ENCODE peak calls at places on chromosome 5, in seven cellular contexts. One of them, this sample, is unnamed.
A peak's percentile ranks its signal among the peaks of the same experiment; 100 is the strongest.

GRCh38 chr5:36908544-36909260 is 32.1 kb downstream of the NIPBL start:
- DNase-seq in foreskin keratinocyte: no peak
- DNase-seq in WTC11: no peak
- DNase-seq in omental fat pad: no peak
- DNase-seq in activated CD8-positive, alpha-beta T cell treated with anti-CD3 and anti-CD28 coated beads for 36 hours: no peak
- DNase-seq in GM12865: peak; percentile 21
- DNase-seq in LNCaP clone FGC: no peak
- DNase-seq in this sample: no peak

GRCh38 chr5:77168884-77169254 is 41.6 kb upstream of the PDE8B start:
- DNase-seq in LNCaP clone FGC: peak; percentile 92
- DNase-seq in GM12865: no peak
- DNase-seq in WTC11: no peak
- DNase-seq in foreskin keratinocyte: no peak
- DNase-seq in omental fat pad: no peak
- DNase-seq in activated CD8-positive, alpha-beta T cell treated with anti-CD3 and anti-CD28 coated beads for 36 hours: no peak
- DNase-seq in this sample: no peak

GRCh38 chr5:81949479-81949878 is 22.3 kb upstream of the ATG10 start:
- DNase-seq in foreskin keratinocyte: no peak
- DNase-seq in WTC11: no peak
- DNase-seq in omental fat pad: no peak
- DNase-seq in GM12865: no peak
- DNase-seq in activated CD8-positive, alpha-beta T cell treated with anti-CD3 and anti-CD28 coated beads for 36 hours: no peak
- DNase-seq in LNCaP clone FGC: no peak
- DNase-seq in this sample: no peak

GRCh38 chr5:142012186-142012785 is 541 bp downstream of the GNPDA1 start:
- DNase-seq in LNCaP clone FGC: no peak
- DNase-seq in omental fat pad: no peak
- DNase-seq in foreskin keratinocyte: no peak
- DNase-seq in WTC11: peak; percentile 82
- DNase-seq in GM12865: peak; percentile 45
- DNase-seq in activated CD8-positive, alpha-beta T cell treated with anti-CD3 and anti-CD28 coated beads for 36 hours: peak; percentile 86
- DNase-seq in this sample: no peak

GRCh38 chr5:119358901-119359603 is 3.2 kb downstream of the TNFAIP8 start:
- DNase-seq in activated CD8-positive, alpha-beta T cell treated with anti-CD3 and anti-CD28 coated beads for 36 hours: no peak
- DNase-seq in LNCaP clone FGC: no peak
- DNase-seq in foreskin keratinocyte: no peak
- DNase-seq in omental fat pad: no peak
- DNase-seq in GM12865: no peak
- DNase-seq in WTC11: no peak
- DNase-seq in this sample: no peak

GRCh38 chr5:38765461-38765861 is 80.4 kb upstream of the OSMR start:
- DNase-seq in WTC11: no peak
- DNase-seq in GM12865: no peak
- DNase-seq in foreskin keratinocyte: no peak
- DNase-seq in LNCaP clone FGC: no peak
- DNase-seq in omental fat pad: no peak
- DNase-seq in activated CD8-positive, alpha-beta T cell treated with anti-CD3 and anti-CD28 coated beads for 36 hours: no peak
- DNase-seq in this sample: no peak

GRCh38 chr5:123133438-123134100 is 44.5 kb downstream of the PRDM6 start:
- DNase-seq in omental fat pad: no peak
- DNase-seq in foreskin keratinocyte: no peak
- DNase-seq in LNCaP clone FGC: no peak
- DNase-seq in activated CD8-positive, alpha-beta T cell treated with anti-CD3 and anti-CD28 coated beads for 36 hours: no peak
- DNase-seq in GM12865: no peak
- DNase-seq in WTC11: no peak
- DNase-seq in this sample: no peak

GRCh38 chr5:109945097-109945678 is 255.5 kb downstream of the MAN2A1 start:
- DNase-seq in GM12865: peak; percentile 26
- DNase-seq in omental fat pad: no peak
- DNase-seq in LNCaP clone FGC: no peak
- DNase-seq in activated CD8-positive, alpha-beta T cell treated with anti-CD3 and anti-CD28 coated beads for 36 hours: peak; percentile 35
- DNase-seq in WTC11: no peak
- DNase-seq in foreskin keratinocyte: no peak
- DNase-seq in this sample: no peak

DNA sequence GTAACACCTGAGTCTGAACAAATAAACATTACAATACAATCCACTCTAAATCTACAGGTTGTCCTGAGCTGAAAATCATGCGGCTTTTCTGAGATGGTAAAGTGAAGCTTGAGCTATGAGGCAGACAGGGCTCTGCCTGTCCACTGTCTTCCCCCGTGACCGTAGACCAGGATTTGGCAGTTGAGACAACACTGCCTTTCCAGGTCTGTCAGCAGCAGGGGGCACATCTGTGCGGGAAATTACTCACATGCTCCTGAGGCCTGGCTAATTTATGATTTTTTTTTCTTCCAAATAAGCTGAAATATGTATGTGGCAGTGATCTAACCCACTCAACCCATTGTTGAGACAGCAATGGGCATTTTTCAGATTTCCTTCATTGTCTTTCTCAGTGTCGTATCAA is 307.9 kb downstream of the FBXL7 start:
- DNase-seq in foreskin keratinocyte: no peak
- DNase-seq in LNCaP clone FGC: no peak
- DNase-seq in omental fat pad: no peak
- DNase-seq in GM12865: no peak
- DNase-seq in activated CD8-positive, alpha-beta T cell treated with anti-CD3 and anti-CD28 coated beads for 36 hours: no peak
- DNase-seq in WTC11: peak; percentile 22
- DNase-seq in this sample: no peak
- TF ChIP-seq CTCF in foreskin keratinocyte: peak; percentile 19
- TF ChIP-seq CTCF in LNCaP clone FGC: peak; percentile 21
- TF ChIP-seq CTCF in omental fat pad: no peak
- TF ChIP-seq CTCF in GM12865: no peak
- TF ChIP-seq CTCF in activated CD8-positive, alpha-beta T cell treated with anti-CD3 and anti-CD28 coated beads for 36 hours: no peak
- TF ChIP-seq CTCF in WTC11: no peak
- TF ChIP-seq CTCF in this sample: no peak

GRCh38 chr5:173459225-173459624 is 131.0 kb upstream of the STC2 start:
- DNase-seq in LNCaP clone FGC: no peak
- DNase-seq in omental fat pad: no peak
- DNase-seq in activated CD8-positive, alpha-beta T cell treated with anti-CD3 and anti-CD28 coated beads for 36 hours: no peak
- DNase-seq in WTC11: no peak
- DNase-seq in GM12865: no peak
- DNase-seq in foreskin keratinocyte: no peak
- DNase-seq in this sample: no peak

GRCh38 chr5:173455599-173455957 is 127.4 kb upstream of the STC2 start:
- DNase-seq in activated CD8-positive, alpha-beta T cell treated with anti-CD3 and anti-CD28 coated beads for 36 hours: no peak
- DNase-seq in LNCaP clone FGC: no peak
- DNase-seq in omental fat pad: no peak
- DNase-seq in GM12865: no peak
- DNase-seq in foreskin keratinocyte: no peak
- DNase-seq in WTC11: no peak
- DNase-seq in this sample: no peak

GRCh38 chr5:173458819-173459218 is 130.6 kb upstream of the STC2 start:
- DNase-seq in LNCaP clone FGC: no peak
- DNase-seq in GM12865: no peak
- DNase-seq in WTC11: no peak
- DNase-seq in activated CD8-positive, alpha-beta T cell treated with anti-CD3 and anti-CD28 coated beads for 36 hours: no peak
- DNase-seq in foreskin keratinocyte: no peak
- DNase-seq in omental fat pad: no peak
- DNase-seq in this sample: no peak

GRCh38 chr5:173456751-173457171 is 128.5 kb upstream of the STC2 start:
- DNase-seq in foreskin keratinocyte: no peak
- DNase-seq in activated CD8-positive, alpha-beta T cell treated with anti-CD3 and anti-CD28 coated beads for 36 hours: peak; percentile 7
- DNase-seq in GM12865: peak; percentile 9
- DNase-seq in LNCaP clone FGC: no peak
- DNase-seq in WTC11: no peak
- DNase-seq in omental fat pad: no peak
- DNase-seq in this sample: no peak

GRCh38 chr5:173457482-173457881 is 129.3 kb upstream of the STC2 start:
- DNase-seq in LNCaP clone FGC: no peak
- DNase-seq in foreskin keratinocyte: no peak
- DNase-seq in activated CD8-positive, alpha-beta T cell treated with anti-CD3 and anti-CD28 coated beads for 36 hours: no peak
- DNase-seq in omental fat pad: no peak
- DNase-seq in WTC11: no peak
- DNase-seq in GM12865: no peak
- DNase-seq in this sample: no peak
- TF ChIP-seq CTCF in LNCaP clone FGC: no peak
- TF ChIP-seq CTCF in foreskin keratinocyte: no peak
- TF ChIP-seq CTCF in activated CD8-positive, alpha-beta T cell treated with anti-CD3 and anti-CD28 coated beads for 36 hours: no peak
- TF ChIP-seq CTCF in omental fat pad: no peak
- TF ChIP-seq CTCF in WTC11: no peak
- TF ChIP-seq CTCF in GM12865: no peak
- TF ChIP-seq CTCF in this sample: no peak

GRCh38 chr5:92917044-92917443 is 664.0 kb downstream of the NR2F1-AS1 start:
- DNase-seq in LNCaP clone FGC: no peak
- DNase-seq in WTC11: no peak
- DNase-seq in activated CD8-positive, alpha-beta T cell treated with anti-CD3 and anti-CD28 coated beads for 36 hours: no peak
- DNase-seq in GM12865: no peak
- DNase-seq in omental fat pad: no peak
- DNase-seq in foreskin keratinocyte: no peak
- DNase-seq in this sample: no peak

GRCh38 chr5:92912280-92912679 is 668.7 kb downstream of the NR2F1-AS1 start:
- DNase-seq in WTC11: no peak
- DNase-seq in omental fat pad: no peak
- DNase-seq in activated CD8-positive, alpha-beta T cell treated with anti-CD3 and anti-CD28 coated beads for 36 hours: no peak
- DNase-seq in GM12865: no peak
- DNase-seq in LNCaP clone FGC: no peak
- DNase-seq in foreskin keratinocyte: no peak
- DNase-seq in this sample: no peak

GRCh38 chr5:92911293-92911692 is 669.7 kb downstream of the NR2F1-AS1 start:
- DNase-seq in activated CD8-positive, alpha-beta T cell treated with anti-CD3 and anti-CD28 coated beads for 36 hours: no peak
- DNase-seq in omental fat pad: no peak
- DNase-seq in WTC11: no peak
- DNase-seq in LNCaP clone FGC: no peak
- DNase-seq in GM12865: no peak
- DNase-seq in foreskin keratinocyte: no peak
- DNase-seq in this sample: no peak

GRCh38 chr5:92911851-92912250 is 669.2 kb downstream of the NR2F1-AS1 start:
- DNase-seq in LNCaP clone FGC: no peak
- DNase-seq in omental fat pad: no peak
- DNase-seq in activated CD8-positive, alpha-beta T cell treated with anti-CD3 and anti-CD28 coated beads for 36 hours: no peak
- DNase-seq in GM12865: no peak
- DNase-seq in foreskin keratinocyte: no peak
- DNase-seq in WTC11: no peak
- DNase-seq in this sample: no peak

DNA sequence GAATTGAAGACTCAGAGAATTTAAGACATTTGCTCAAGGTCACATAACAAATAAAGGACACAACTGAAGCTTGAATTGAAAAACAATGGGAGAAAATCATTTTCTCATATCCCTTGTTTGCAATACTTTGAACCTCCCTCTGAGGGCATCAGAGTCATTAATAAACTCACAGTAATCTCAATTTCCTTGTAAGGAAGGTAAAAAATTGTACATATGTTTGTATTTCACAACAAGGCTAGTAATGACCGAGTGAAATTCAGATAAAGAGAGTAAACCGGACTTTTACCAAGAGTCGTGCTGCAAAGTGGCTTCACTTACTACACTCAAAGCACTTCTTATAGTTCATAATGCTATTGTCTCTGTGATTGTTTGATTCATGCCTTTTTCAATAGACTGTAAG is 665.0 kb downstream of the NR2F1-AS1 start:
- DNase-seq in omental fat pad: no peak
- DNase-seq in foreskin keratinocyte: no peak
- DNase-seq in WTC11: no peak
- DNase-seq in activated CD8-positive, alpha-beta T cell treated with anti-CD3 and anti-CD28 coated beads for 36 hours: no peak
- DNase-seq in LNCaP clone FGC: no peak
- DNase-seq in GM12865: no peak
- DNase-seq in this sample: no peak
- TF ChIP-seq CTCF in omental fat pad: no peak
- TF ChIP-seq CTCF in foreskin keratinocyte: peak; percentile 38
- TF ChIP-seq CTCF in WTC11: no peak
- TF ChIP-seq CTCF in activated CD8-positive, alpha-beta T cell treated with anti-CD3 and anti-CD28 coated beads for 36 hours: no peak
- TF ChIP-seq CTCF in LNCaP clone FGC: peak; percentile 65
- TF ChIP-seq CTCF in GM12865: no peak
- TF ChIP-seq CTCF in this sample: no peak

GRCh38 chr5:56827923-56828322 is 12.6 kb downstream of the MAP3K1 start:
- DNase-seq in omental fat pad: no peak
- DNase-seq in GM12865: no peak
- DNase-seq in WTC11: no peak
- DNase-seq in foreskin keratinocyte: no peak
- DNase-seq in LNCaP clone FGC: no peak
- DNase-seq in activated CD8-positive, alpha-beta T cell treated with anti-CD3 and anti-CD28 coated beads for 36 hours: no peak
- DNase-seq in this sample: no peak

GRCh38 chr5:56825222-56825824 is 10.0 kb downstream of the MAP3K1 start:
- DNase-seq in activated CD8-positive, alpha-beta T cell treated with anti-CD3 and anti-CD28 coated beads for 36 hours: no peak
- DNase-seq in LNCaP clone FGC: no peak
- DNase-seq in foreskin keratinocyte: no peak
- DNase-seq in WTC11: no peak
- DNase-seq in GM12865: no peak
- DNase-seq in omental fat pad: no peak
- DNase-seq in this sample: no peak

GRCh38 chr5:56824019-56824418 is 8.7 kb downstream of the MAP3K1 start:
- DNase-seq in WTC11: no peak
- DNase-seq in omental fat pad: no peak
- DNase-seq in foreskin keratinocyte: no peak
- DNase-seq in activated CD8-positive, alpha-beta T cell treated with anti-CD3 and anti-CD28 coated beads for 36 hours: no peak
- DNase-seq in LNCaP clone FGC: no peak
- DNase-seq in GM12865: no peak
- DNase-seq in this sample: no peak

GRCh38 chr5:56829137-56829536 is 13.8 kb downstream of the MAP3K1 start:
- DNase-seq in WTC11: no peak
- DNase-seq in omental fat pad: no peak
- DNase-seq in foreskin keratinocyte: no peak
- DNase-seq in LNCaP clone FGC: no peak
- DNase-seq in GM12865: peak; percentile 22
- DNase-seq in activated CD8-positive, alpha-beta T cell treated with anti-CD3 and anti-CD28 coated beads for 36 hours: peak; percentile 73
- DNase-seq in this sample: no peak

GRCh38 chr5:56827043-56827442 is 11.7 kb downstream of the MAP3K1 start:
- DNase-seq in foreskin keratinocyte: no peak
- DNase-seq in omental fat pad: no peak
- DNase-seq in activated CD8-positive, alpha-beta T cell treated with anti-CD3 and anti-CD28 coated beads for 36 hours: peak; percentile 15
- DNase-seq in WTC11: peak; percentile 41
- DNase-seq in LNCaP clone FGC: no peak
- DNase-seq in GM12865: no peak
- DNase-seq in this sample: no peak
- TF ChIP-seq CTCF in foreskin keratinocyte: peak; percentile 45
- TF ChIP-seq CTCF in omental fat pad: no peak
- TF ChIP-seq CTCF in activated CD8-positive, alpha-beta T cell treated with anti-CD3 and anti-CD28 coated beads for 36 hours: no peak
- TF ChIP-seq CTCF in WTC11: no peak
- TF ChIP-seq CTCF in LNCaP clone FGC: no peak
- TF ChIP-seq CTCF in GM12865: no peak
- TF ChIP-seq CTCF in this sample: no peak

GRCh38 chr5:167709625-167710024 is 581.8 kb upstream of the WWC1 start:
- DNase-seq in LNCaP clone FGC: no peak
- DNase-seq in foreskin keratinocyte: no peak
- DNase-seq in activated CD8-positive, alpha-beta T cell treated with anti-CD3 and anti-CD28 coated beads for 36 hours: no peak
- DNase-seq in GM12865: no peak
- DNase-seq in WTC11: no peak
- DNase-seq in omental fat pad: no peak
- DNase-seq in this sample: no peak

GRCh38 chr5:167713186-167713585 is 578.3 kb upstream of the WWC1 start:
- DNase-seq in GM12865: no peak
- DNase-seq in WTC11: no peak
- DNase-seq in activated CD8-positive, alpha-beta T cell treated with anti-CD3 and anti-CD28 coated beads for 36 hours: no peak
- DNase-seq in LNCaP clone FGC: peak; percentile 67
- DNase-seq in omental fat pad: no peak
- DNase-seq in foreskin keratinocyte: no peak
- DNase-seq in this sample: no peak

GRCh38 chr5:167710444-167711025 is 580.9 kb upstream of the WWC1 start:
- DNase-seq in GM12865: no peak
- DNase-seq in LNCaP clone FGC: no peak
- DNase-seq in activated CD8-positive, alpha-beta T cell treated with anti-CD3 and anti-CD28 coated beads for 36 hours: no peak
- DNase-seq in foreskin keratinocyte: peak; percentile 56
- DNase-seq in WTC11: no peak
- DNase-seq in omental fat pad: no peak
- DNase-seq in this sample: no peak

DNA sequence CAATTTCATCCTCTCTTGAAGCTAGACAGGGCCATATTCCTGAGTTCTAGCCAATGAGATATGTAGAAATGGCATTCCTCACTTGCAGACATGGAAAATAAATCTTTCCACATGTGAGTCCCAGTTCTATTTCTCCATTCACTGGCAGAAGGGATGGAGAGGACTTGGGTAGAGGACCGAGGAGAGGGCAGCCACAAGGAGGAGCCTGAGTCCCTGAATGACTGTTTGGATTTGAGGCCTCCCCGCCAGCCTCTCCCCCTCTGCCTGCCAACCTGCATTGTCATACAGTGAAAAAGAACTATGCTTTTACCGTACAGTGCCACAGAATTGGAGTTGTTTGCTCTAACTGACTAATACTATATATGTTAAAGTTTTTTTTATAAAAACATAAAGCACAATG is 583.0 kb upstream of the WWC1 start:
- DNase-seq in WTC11: no peak
- DNase-seq in GM12865: no peak
- DNase-seq in foreskin keratinocyte: no peak
- DNase-seq in omental fat pad: no peak
- DNase-seq in LNCaP clone FGC: no peak
- DNase-seq in activated CD8-positive, alpha-beta T cell treated with anti-CD3 and anti-CD28 coated beads for 36 hours: no peak
- DNase-seq in this sample: no peak
- TF ChIP-seq CTCF in WTC11: no peak
- TF ChIP-seq CTCF in GM12865: no peak
- TF ChIP-seq CTCF in foreskin keratinocyte: peak; percentile 47
- TF ChIP-seq CTCF in omental fat pad: no peak
- TF ChIP-seq CTCF in LNCaP clone FGC: no peak
- TF ChIP-seq CTCF in activated CD8-positive, alpha-beta T cell treated with anti-CD3 and anti-CD28 coated beads for 36 hours: no peak
- TF ChIP-seq CTCF in this sample: no peak